ENCODE peak calls at places on chromosomes 16 and 17, in nine cellular contexts. R, Q, F, W, Y, T, V, A and Z are unnamed samples.
A peak's percentile ranks its signal among the peaks of the same experiment; 100 is the strongest.

GRCh38 chr17:78583091-78583490 is 5.9 kb upstream of the DNAH17 start:
- DNase-seq in T (peak; percentile 65), R (peak; percentile 31), V (peak; percentile 17), W (peak; percentile 44), A (no peak), F (peak; percentile 23), Y (no peak), Q (peak; percentile 75), Z (no peak)

GRCh38 chr16:76879420-76879819 is 311.6 kb upstream of the MON1B start:
- DNase-seq in Y (no peak), A (no peak), T (no peak), W (no peak), Q (no peak), V (no peak), R (no peak), F (no peak), Z (no peak)

GRCh38 chr17:1724869-1725641 is 551 bp downstream of the WDR81 start:
- DNase-seq in Y (peak; percentile 11), T (no peak), W (no peak), Q (peak; percentile 54), R (peak; percentile 64), F (no peak), V (no peak), A (no peak), Z (no peak)

GRCh38 chr17:71361691-71362450 is 758.9 kb upstream of the SOX9 start:
- DNase-seq in W (no peak), V (no peak), Y (no peak), R (no peak), F (peak; percentile 67), T (no peak), A (no peak), Q (no peak), Z (peak; percentile 84)

GRCh38 chr16:3030128-3030871 is 6.4 kb downstream of the BICDL2 start:
- DNase-seq in T (no peak), W (no peak), F (no peak), R (no peak), V (no peak), A (no peak), Y (no peak), Q (no peak), Z (no peak)

GRCh38 chr17:31433091-31433790 is 41.8 kb downstream of the RAB11FIP4 start:
- DNase-seq in T (no peak), F (no peak), Q (no peak), V (no peak), W (no peak), Y (peak; percentile 72), A (no peak), R (no peak), Z (no peak)

GRCh38 chr17:54270499-54270898 is 447.8 kb downstream of the KIF2B start:
- DNase-seq in Q (no peak), R (no peak), Y (no peak), V (no peak), W (no peak), A (no peak), F (no peak), T (no peak), Z (no peak)

GRCh38 chr17:82870541-82870940 is 30.7 kb upstream of the ZNF750 start:
- DNase-seq in R (no peak), A (no peak), W (no peak), V (no peak), F (no peak), Q (no peak), T (no peak), Y (no peak), Z (no peak)

GRCh38 chr17:14428640-14429029 is 127.8 kb downstream of the HS3ST3B1 start:
- DNase-seq in A (no peak), Y (peak; percentile 33), R (no peak), T (no peak), W (no peak), V (no peak), F (no peak), Q (no peak), Z (no peak)
- H4K20me1 ChIP-seq in A (no peaks in the 10 kb centered on the region), Y (no peaks in the 10 kb centered on the region), R (no peaks in the 10 kb centered on the region), T (no peaks in the 10 kb centered on the region), W (no peaks in the 10 kb centered on the region), V (no peaks in the 10 kb centered on the region), F (no peaks in the 10 kb centered on the region), Q (no peaks in the 10 kb centered on the region), Z (no peaks in the 10 kb centered on the region)

GRCh38 chr17:57519800-57520199 is 225.3 kb downstream of the CCDC182 start:
- DNase-seq in V (no peak), F (no peak), Q (no peak), R (no peak), W (no peak), A (no peak), Y (no peak), T (no peak), Z (no peak)

GRCh38 chr17:57524790-57525543 is 220.1 kb downstream of the CCDC182 start:
- DNase-seq in Y (no peak), T (no peak), F (no peak), Q (no peak), R (no peak), V (no peak), W (no peak), A (no peak), Z (no peak)

GRCh38 chr17:57521606-57522435 is 223.3 kb downstream of the CCDC182 start:
- DNase-seq in V (no peak), Y (no peak), A (no peak), R (no peak), Q (no peak), W (no peak), F (no peak), T (no peak), Z (no peak)

GRCh38 chr17:57523926-57524634 is 221.0 kb downstream of the CCDC182 start:
- DNase-seq in W (peak; percentile 54), A (peak; percentile 20), F (peak; percentile 62), Q (no peak), V (peak; percentile 50), R (no peak), T (no peak), Y (no peak), Z (peak; percentile 40)

DNA sequence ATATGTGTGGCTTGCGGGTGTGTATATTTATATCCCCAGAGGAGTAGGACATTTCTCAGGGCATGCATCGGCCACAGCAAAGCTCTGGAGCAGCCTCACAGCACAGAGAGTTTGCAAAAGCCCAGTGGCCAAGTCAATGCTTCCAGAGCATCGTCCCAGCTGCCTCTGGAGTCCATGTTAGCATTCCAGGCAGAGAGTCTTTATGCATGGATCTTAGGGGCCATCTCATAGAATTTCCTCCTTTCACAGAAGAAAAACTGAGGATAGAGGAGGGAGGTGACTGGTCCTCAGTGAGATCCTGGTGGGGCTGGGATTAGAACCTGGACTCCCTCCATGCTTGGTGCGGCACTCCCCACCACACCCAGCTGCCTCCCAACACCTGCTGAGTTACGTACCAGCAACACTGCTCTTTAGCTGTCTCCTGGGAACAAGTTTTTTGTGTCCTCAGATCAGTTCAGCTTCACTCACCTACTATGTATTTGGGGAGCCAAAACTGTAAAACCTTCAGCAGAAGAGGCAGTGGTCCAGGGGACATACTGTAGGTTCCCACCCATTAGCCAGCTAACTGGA is 222.6 kb downstream of the CCDC182 start:
- DNase-seq in F (no peak), R (no peak), Q (no peak), T (no peak), W (no peak), V (no peak), A (no peak), Y (no peak), Z (no peak)
- H3K4me1 ChIP-seq in F (peaks cover 27% of the 10 kb centered on the region), R (peaks cover 60% of the 10 kb centered on the region), Q (peaks cover 25% of the 10 kb centered on the region), T (peaks cover 5% of the 10 kb centered on the region), W (peaks cover 56% of the 10 kb centered on the region), V (peaks cover 26% of the 10 kb centered on the region), A (no peaks in the 10 kb centered on the region), Y (no peaks in the 10 kb centered on the region), Z (no peaks in the 10 kb centered on the region)

GRCh38 chr16:8931864-8932263 is 31.8 kb downstream of the USP7 start:
- DNase-seq in Y (peak; percentile 26), F (peak; percentile 66), Q (peak; percentile 88), A (peak; percentile 24), R (peak; percentile 81), W (no peak), T (peak; percentile 36), V (peak; percentile 32), Z (peak; percentile 60)

GRCh38 chr16:8934601-8935000 is 29.1 kb downstream of the USP7 start:
- DNase-seq in Q (no peak), T (no peak), V (no peak), A (no peak), F (no peak), Y (no peak), W (no peak), R (no peak), Z (no peak)

GRCh38 chr16:8935989-8936388 is 27.7 kb downstream of the USP7 start:
- DNase-seq in W (no peak), Q (peak; percentile 77), T (no peak), R (peak; percentile 45), A (no peak), F (no peak), V (no peak), Y (no peak), Z (no peak)

GRCh38 chr16:8937803-8938202 is 25.9 kb downstream of the USP7 start:
- DNase-seq in A (peak; percentile 69), T (no peak), F (no peak), W (no peak), Q (no peak), V (peak; percentile 28), R (no peak), Y (no peak), Z (no peak)

DNA sequence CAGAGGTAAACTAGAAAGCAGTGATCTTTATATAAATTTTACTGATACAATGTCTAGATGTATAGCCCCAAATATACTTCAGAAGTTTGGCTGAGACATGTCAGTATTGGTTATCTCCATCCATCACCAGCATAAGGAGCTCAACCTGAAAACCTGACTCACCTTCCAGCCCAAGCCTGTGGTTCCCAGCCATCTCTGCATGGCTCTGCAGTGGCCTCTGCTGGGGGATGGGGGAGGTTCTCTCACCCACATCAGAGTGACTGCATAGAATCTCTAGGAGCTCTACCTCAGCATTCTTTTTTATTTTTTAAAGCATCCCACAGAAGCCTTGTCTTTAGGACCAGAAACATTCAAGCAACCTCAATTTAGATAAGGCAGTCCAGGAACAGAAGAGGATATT is 27.3 kb downstream of the USP7 start:
- DNase-seq in V (peak; percentile 71), Q (peak; percentile 87), T (peak; percentile 59), A (peak; percentile 65), R (peak; percentile 61), Y (peak; percentile 72), W (peak; percentile 16), F (peak; percentile 75), Z (peak; percentile 30)
- H4K20me1 ChIP-seq in V (peaks cover 88% of the 10 kb centered on the region), Q (peaks cover 93% of the 10 kb centered on the region), T (peaks cover 80% of the 10 kb centered on the region), A (peaks cover 100% of the 10 kb centered on the region), R (peaks cover 100% of the 10 kb centered on the region), Y (peaks cover 99% of the 10 kb centered on the region), W (peaks cover 51% of the 10 kb centered on the region), F (peaks cover 81% of the 10 kb centered on the region), Z (peaks cover 21% of the 10 kb centered on the region)

GRCh38 chr16:11301645-11302513 is 20.7 kb upstream of the PRM1 start:
- DNase-seq in W (no peak), A (no peak), Y (no peak), T (no peak), F (peak; percentile 7), V (no peak), Q (no peak), R (no peak), Z (peak; percentile 27)

GRCh38 chr16:11299865-11300559 is 18.9 kb upstream of the PRM1 start:
- DNase-seq in A (no peak), W (no peak), Q (no peak), Y (no peak), V (no peak), T (no peak), R (no peak), F (no peak), Z (no peak)

GRCh38 chr16:11302977-11303376 is 21.8 kb upstream of the PRM1 start:
- DNase-seq in R (no peak), F (no peak), W (no peak), V (no peak), Q (no peak), A (no peak), Y (peak; percentile 54), T (no peak), Z (no peak)

GRCh38 chr16:11298143-11298900 is 17.2 kb upstream of the PRM1 start:
- DNase-seq in R (no peak), Q (no peak), V (no peak), A (no peak), W (no peak), Y (no peak), F (no peak), T (no peak), Z (no peak)

DNA sequence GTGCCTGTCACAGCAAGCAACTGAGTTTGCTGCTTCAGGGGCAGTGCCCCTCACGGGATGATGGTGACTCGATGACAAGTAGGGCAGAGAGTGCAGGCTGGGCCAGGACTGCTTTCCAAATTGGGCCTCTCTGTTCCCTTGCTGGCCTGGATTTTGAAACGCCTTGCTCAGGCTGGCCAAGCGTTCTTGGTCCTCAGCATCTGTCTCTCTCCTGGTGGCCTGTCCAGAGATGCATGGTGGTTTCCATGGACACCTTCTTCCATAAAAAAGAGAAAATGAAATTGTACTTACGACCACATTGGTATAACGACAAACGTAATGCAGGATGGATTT is 19.4 kb upstream of the PRM1 start:
- DNase-seq in F (no peak), R (no peak), Y (no peak), V (no peak), A (no peak), W (no peak), Q (no peak), T (no peak), Z (no peak)
- H3K4me1 ChIP-seq in F (peaks cover 9% of the 10 kb centered on the region), R (peaks cover 8% of the 10 kb centered on the region), Y (peaks cover 21% of the 10 kb centered on the region), V (no peaks in the 10 kb centered on the region), A (peaks cover 19% of the 10 kb centered on the region), W (no peaks in the 10 kb centered on the region), Q (peaks cover 25% of the 10 kb centered on the region), T (peaks cover 6% of the 10 kb centered on the region), Z (peaks cover 5% of the 10 kb centered on the region)